ENCODE peak calls at places on chromosomes 7 and 10, in four cellular contexts. W is mesothelial cell of epicardium, J is RWPE1, L is tibial nerve. C is an unnamed sample.

GRCh38 chr7:157851501-157852067 is 514.8 kb downstream of the DNAJB6 start:
- DNase-seq in W (no peak), J (peak; percentile 28), L (peak; percentile 77), C (peak; percentile 65)

GRCh38 chr10:4315529-4315928 is 510.5 kb upstream of the AKR1E2 start:
- DNase-seq in W (no peak), L (peak; percentile 66), J (no peak), C (no peak)

GRCh38 chr7:409344-410281 is 110.0 kb downstream of the PDGFA start:
- DNase-seq in W (peak; percentile 33), L (no peak), J (no peak), C (no peak)

GRCh38 chr7:116211006-116211912 is 920 bp downstream of the TES start:
- DNase-seq in W (peak; percentile 67), L (peak; percentile 61), J (peak; percentile 85), C (peak; percentile 12)

GRCh38 chr10:51344371-51344770 is 270.1 kb downstream of the PRKG1 start:
- DNase-seq in W (no peak), J (no peak), L (no peak), C (no peak)

GRCh38 chr10:51700228-51700835 is 937 bp upstream of the CSTF2T start:
- DNase-seq in L (peak; percentile 40), J (peak; percentile 5), W (peak; percentile 49), C (no peak)

GRCh38 chr7:90720970-90721768 is 125.0 kb downstream of the CDK14 start:
- DNase-seq in L (peak; percentile 74), J (no peak), W (no peak), C (no peak)

GRCh38 chr7:155457544-155458316 is at the start of gene EN2:
- DNase-seq in W (no peak), J (no peak), L (no peak), C (no peak)

GRCh38 chr7:69782917-69783684 is 184.8 kb downstream of the AUTS2 start:
- DNase-seq in L (peak; percentile 68), J (no peak), W (no peak), C (no peak)

GRCh38 chr10:46550076-46550790 is 6.2 kb downstream of the GPRIN2 start:
- DNase-seq in W (peak; percentile 38), J (no peak), L (no peak), C (no peak)

GRCh38 chr7:45469103-45469502 is 105.1 kb upstream of the ADCY1 start:
- DNase-seq in W (no peak), L (no peak), J (no peak), C (no peak)

GRCh38 chr10:124524991-124525653 is 63.5 kb downstream of the LHPP start:
- DNase-seq in J (peak; percentile 70), W (no peak), L (peak; percentile 17), C (no peak)

GRCh38 chr7:27107901-27108381 is 5.5 kb upstream of the HOXA2 start:
- DNase-seq in W (no peak), J (no peak), L (no peak), C (no peak)

GRCh38 chr7:27106906-27107250 is 4.4 kb upstream of the HOXA2 start:
- DNase-seq in L (no peak), J (no peak), W (no peak), C (no peak)

GRCh38 chr7:27109533-27110162 is 7.2 kb upstream of the HOXA2 start:
- DNase-seq in J (no peak), W (no peak), L (no peak), C (no peak)

GRCh38 chr7:27107391-27107900 is 5.0 kb upstream of the HOXA2 start:
- DNase-seq in W (no peak), J (no peak), L (no peak), C (no peak)

DNA sequence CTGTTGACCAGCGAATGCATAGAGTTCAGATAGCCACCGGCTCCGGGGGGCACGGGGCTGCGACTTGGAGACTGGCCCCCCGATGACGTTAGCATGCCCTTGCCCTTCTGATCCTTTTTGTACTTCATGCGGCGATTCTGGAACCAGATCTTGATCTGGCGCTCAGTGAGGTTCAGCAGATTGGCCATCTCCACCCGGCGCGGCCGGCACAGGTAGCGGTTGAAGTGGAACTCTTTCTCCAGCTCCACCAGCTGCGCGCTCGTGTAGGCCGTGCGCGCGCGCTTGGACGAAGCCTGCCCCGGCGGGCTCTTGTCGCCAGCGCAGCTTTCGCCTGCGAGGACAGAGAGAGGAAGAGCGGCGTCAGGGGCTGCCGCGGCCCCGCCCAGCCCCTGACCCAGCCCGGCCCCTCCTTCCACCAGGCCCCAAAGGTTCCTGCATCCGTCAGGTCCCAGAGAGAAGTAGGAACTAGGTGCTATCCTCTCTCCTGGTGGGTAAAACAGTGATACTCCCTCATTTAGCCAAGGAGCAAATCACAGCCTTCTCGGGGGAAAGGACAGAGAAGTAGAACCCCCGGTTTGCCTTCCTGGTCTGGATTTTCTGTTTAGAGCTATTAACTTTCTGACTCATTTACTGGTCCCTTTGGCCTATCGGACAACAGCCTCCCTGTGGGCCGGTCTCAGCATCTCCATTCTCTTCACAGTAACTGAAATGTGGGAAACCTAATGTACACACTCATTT is 6.1 kb upstream of the HOXA2 start:
- DNase-seq in W (no peak), J (no peak), L (no peak), C (no peak)
- TF ChIP-seq CTCF in W (no peak), J (no peak), L (no peak), C (no peak)

GRCh38 chr10:113279262-113279661 is 273.6 kb upstream of the HABP2 start:
- DNase-seq in J (no peak), L (no peak), W (no peak), C (no peak)

GRCh38 chr10:113287592-113287991 is 265.3 kb upstream of the HABP2 start:
- DNase-seq in J (no peak), W (no peak), L (no peak), C (no peak)

GRCh38 chr10:113284635-113285034 is 268.2 kb upstream of the HABP2 start:
- DNase-seq in L (no peak), W (no peak), J (no peak), C (no peak)

GRCh38 chr10:113285291-113285690 is 267.6 kb upstream of the HABP2 start:
- DNase-seq in J (no peak), W (no peak), L (no peak), C (no peak)

GRCh38 chr10:113283189-113283588 is 269.7 kb upstream of the HABP2 start:
- DNase-seq in L (no peak), J (no peak), W (no peak), C (no peak)
- TF ChIP-seq CTCF in L (no peak), J (no peak), W (no peak), C (no peak)

GRCh38 chr10:112360308-112361270 is 13.3 kb upstream of the ACSL5 start:
- DNase-seq in L (peak; percentile 68), J (peak; percentile 58), W (no peak), C (no peak)

GRCh38 chr10:112362833-112363232 is 11.1 kb upstream of the ACSL5 start:
- DNase-seq in L (no peak), J (no peak), W (no peak), C (no peak)

GRCh38 chr10:112356686-112357085 is 17.2 kb upstream of the ACSL5 start:
- DNase-seq in W (no peak), J (no peak), L (no peak), C (no peak)

GRCh38 chr10:112361951-112362770 is 11.8 kb upstream of the ACSL5 start:
- DNase-seq in L (peak; percentile 57), J (peak; percentile 41), W (no peak), C (no peak)

DNA sequence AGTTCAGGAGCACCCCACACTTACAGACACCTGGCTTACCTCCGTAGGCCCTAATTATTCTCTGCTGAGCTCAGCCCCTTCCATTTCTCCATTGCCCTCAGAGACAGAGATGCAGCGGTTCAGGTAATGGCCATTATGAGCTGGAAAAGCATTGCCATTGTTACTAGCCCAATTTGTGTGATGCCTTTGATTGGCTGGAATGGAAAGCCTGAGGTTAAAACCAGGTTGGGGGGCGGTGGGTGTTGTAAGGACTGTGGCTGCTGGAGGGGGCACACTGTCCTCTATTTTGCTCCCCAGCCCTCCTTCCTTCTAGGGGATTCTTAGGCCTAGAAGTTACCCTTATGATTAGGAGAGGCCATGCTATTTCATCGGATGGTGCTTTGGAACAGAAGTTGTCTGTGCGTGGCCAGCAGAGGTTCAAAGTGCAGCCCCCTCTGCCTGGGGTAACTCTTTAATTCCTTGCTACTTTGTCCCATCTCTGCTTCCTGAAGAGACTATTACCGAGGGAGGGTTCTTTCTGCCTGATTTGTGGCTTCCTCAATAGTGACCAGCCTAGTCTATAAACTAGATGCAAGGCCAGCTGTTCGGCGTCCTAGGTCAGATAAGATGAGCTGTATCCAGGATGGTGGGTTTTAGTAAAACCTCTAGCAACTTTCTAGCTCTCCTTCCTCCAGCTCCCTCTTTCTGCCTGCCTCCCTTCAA is 14.2 kb upstream of the ACSL5 start:
- DNase-seq in L (no peak), J (no peak), W (no peak), C (no peak)
- TF ChIP-seq CTCF in L (no peak), J (no peak), W (no peak), C (no peak)

GRCh38 chr7:32490127-32490796 is at the start of gene LSM5:
- DNase-seq in L (peak; percentile 86), J (peak; percentile 79), W (peak; percentile 84), C (peak; percentile 80)

GRCh38 chr7:32489788-32490126 is 423 bp downstream of the LSM5 start:
- DNase-seq in W (no peak), L (no peak), J (no peak), C (no peak)

GRCh38 chr7:32496052-32496813 is 944 bp downstream of the AVL9 start:
- DNase-seq in L (no peak), W (no peak), J (no peak), C (no peak)

GRCh38 chr7:32495298-32496051 is at the start of gene AVL9:
- DNase-seq in W (peak; percentile 96), J (peak; percentile 98), L (peak; percentile 94), C (peak; percentile 96)

DNA sequence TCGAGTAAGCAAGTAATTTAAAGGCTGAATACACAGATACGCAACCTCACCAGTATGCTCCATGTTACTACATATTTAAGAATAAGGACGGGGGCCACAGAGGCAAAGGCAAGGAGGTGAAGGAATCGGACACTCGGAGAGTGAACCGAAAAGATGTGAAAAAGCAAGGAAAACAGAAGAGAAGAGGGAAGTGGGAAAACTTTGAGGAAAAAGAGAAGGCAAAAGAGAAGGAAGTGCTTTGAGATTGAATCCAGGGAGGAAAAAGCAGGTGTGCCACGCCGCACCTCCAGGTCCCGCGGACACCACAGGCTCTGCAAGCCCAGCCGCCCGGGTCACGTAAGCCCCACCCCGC is 367 bp upstream of the AVL9 start:
- DNase-seq in J (no peak), L (peak; percentile 10), W (no peak), C (no peak)
- TF ChIP-seq CTCF in J (no peak), L (no peak), W (no peak), C (no peak)

GRCh38 chr7:50121269-50121668 is 28.2 kb upstream of the ZPBP start:
- DNase-seq in W (no peak), L (no peak), J (no peak), C (no peak)

GRCh38 chr7:50125766-50126165 is 32.7 kb upstream of the ZPBP start:
- DNase-seq in W (no peak), L (no peak), J (no peak), C (no peak)

GRCh38 chr7:50119815-50120637 is 27.0 kb upstream of the ZPBP start:
- DNase-seq in J (no peak), W (no peak), L (no peak), C (no peak)
- TF ChIP-seq CTCF in J (no peak), W (no peak), L (no peak), C (peak; percentile 37)

GRCh38 chr7:100825760-100826545 is 1.4 kb downstream of the EPHB4 start:
- DNase-seq in W (no peak), J (peak; percentile 27), L (no peak), C (no peak)
- TF ChIP-seq CTCF in W (no peak), J (peak; percentile 51), L (no peak), C (peak; percentile 30)

C was measured in neural crest cell.